ENCODE peak calls at places on chromosomes 2 and 18, in six cellular contexts. One of them, this sample, is unnamed. For H3K27me3, the result is how much of the 10 kb centered on the place peaks cover.

GRCh38 chr2:199704358-199705238 is 146.4 kb downstream of the FTCDNL1 start:
- DNase-seq in right lobe of liver: peak
- DNase-seq in lower lobe of right lung: no peak
- DNase-seq in uterus: no peak
- DNase-seq in AG04450: no peak
- DNase-seq in cardiac muscle cell: peak
- DNase-seq in this sample: no peak

GRCh38 chr18:21330122-21330701 is 88.2 kb downstream of the GREB1L start:
- DNase-seq in right lobe of liver: peak
- DNase-seq in lower lobe of right lung: no peak
- DNase-seq in uterus: no peak
- DNase-seq in AG04450: no peak
- DNase-seq in cardiac muscle cell: peak
- DNase-seq in this sample: no peak

GRCh38 chr2:140136366-140136765 is 1356.2 kb upstream of the NXPH2 start:
- DNase-seq in right lobe of liver: no peak
- DNase-seq in lower lobe of right lung: no peak
- DNase-seq in uterus: no peak
- DNase-seq in AG04450: no peak
- DNase-seq in cardiac muscle cell: no peak
- DNase-seq in this sample: no peak

GRCh38 chr2:178521304-178522150 is 41.3 kb downstream of the PLEKHA3 start:
- DNase-seq in right lobe of liver: no peak
- DNase-seq in lower lobe of right lung: no peak
- DNase-seq in uterus: no peak
- DNase-seq in AG04450: no peak
- DNase-seq in cardiac muscle cell: no peak
- DNase-seq in this sample: no peak

GRCh38 chr2:170953976-170954375 is 24.9 kb downstream of the GORASP2 start:
- DNase-seq in right lobe of liver: no peak
- DNase-seq in lower lobe of right lung: no peak
- DNase-seq in uterus: no peak
- DNase-seq in AG04450: no peak
- DNase-seq in cardiac muscle cell: no peak
- DNase-seq in this sample: no peak

GRCh38 chr2:151258121-151258520 is 3.5 kb downstream of the RBM43 start:
- DNase-seq in right lobe of liver: no peak
- DNase-seq in lower lobe of right lung: no peak
- DNase-seq in uterus: no peak
- DNase-seq in AG04450: peak
- DNase-seq in cardiac muscle cell: peak
- DNase-seq in this sample: no peak

GRCh38 chr2:157480182-157480961 is 36.5 kb upstream of the CYTIP start:
- DNase-seq in right lobe of liver: peak
- DNase-seq in lower lobe of right lung: peak
- DNase-seq in uterus: no peak
- DNase-seq in AG04450: no peak
- DNase-seq in cardiac muscle cell: peak
- DNase-seq in this sample: no peak

GRCh38 chr2:213216461-213216860 is 65.0 kb upstream of the IKZF2 start:
- DNase-seq in right lobe of liver: no peak
- DNase-seq in lower lobe of right lung: no peak
- DNase-seq in uterus: no peak
- DNase-seq in AG04450: no peak
- DNase-seq in cardiac muscle cell: peak
- DNase-seq in this sample: no peak

GRCh38 chr2:105747254-105747909 is 2.7 kb downstream of the NCK2 start:
- DNase-seq in right lobe of liver: no peak
- DNase-seq in lower lobe of right lung: no peak
- DNase-seq in uterus: no peak
- DNase-seq in AG04450: no peak
- DNase-seq in cardiac muscle cell: no peak
- DNase-seq in this sample: no peak

GRCh38 chr2:120741514-120742448 is 6.1 kb downstream of the GLI2 start:
- DNase-seq in right lobe of liver: no peak
- DNase-seq in lower lobe of right lung: no peak
- DNase-seq in uterus: no peak
- DNase-seq in AG04450: no peak
- DNase-seq in cardiac muscle cell: peak
- DNase-seq in this sample: no peak

GRCh38 chr2:30666307-30666874 is 140.9 kb downstream of the CAPN13 start:
- DNase-seq in right lobe of liver: no peak
- DNase-seq in lower lobe of right lung: no peak
- DNase-seq in uterus: peak
- DNase-seq in AG04450: peak
- DNase-seq in cardiac muscle cell: peak
- DNase-seq in this sample: no peak

GRCh38 chr2:85524567-85524923 is 14.4 kb upstream of the MAT2A start:
- DNase-seq in right lobe of liver: no peak
- DNase-seq in lower lobe of right lung: no peak
- DNase-seq in uterus: no peak
- DNase-seq in AG04450: no peak
- DNase-seq in cardiac muscle cell: no peak
- DNase-seq in this sample: no peak

GRCh38 chr18:55732227-55733106 is 144.5 kb upstream of the TCF4 start:
- DNase-seq in right lobe of liver: no peak
- DNase-seq in lower lobe of right lung: no peak
- DNase-seq in uterus: no peak
- DNase-seq in AG04450: no peak
- DNase-seq in cardiac muscle cell: peak
- DNase-seq in this sample: no peak

GRCh38 chr2:208466133-208466919 is 59.7 kb downstream of the PTH2R start:
- DNase-seq in right lobe of liver: no peak
- DNase-seq in lower lobe of right lung: no peak
- DNase-seq in uterus: no peak
- DNase-seq in AG04450: no peak
- DNase-seq in cardiac muscle cell: peak
- DNase-seq in this sample: no peak

GRCh38 chr2:202909394-202910192 is 1.9 kb downstream of the WDR12 start:
- DNase-seq in right lobe of liver: no peak
- DNase-seq in lower lobe of right lung: no peak
- DNase-seq in uterus: no peak
- DNase-seq in AG04450: no peak
- DNase-seq in cardiac muscle cell: peak
- DNase-seq in this sample: no peak

GRCh38 chr2:226832076-226832475 is 3.8 kb upstream of the RHBDD1 start:
- DNase-seq in right lobe of liver: no peak
- DNase-seq in lower lobe of right lung: no peak
- DNase-seq in uterus: no peak
- DNase-seq in AG04450: no peak
- DNase-seq in cardiac muscle cell: no peak
- DNase-seq in this sample: no peak

DNA sequence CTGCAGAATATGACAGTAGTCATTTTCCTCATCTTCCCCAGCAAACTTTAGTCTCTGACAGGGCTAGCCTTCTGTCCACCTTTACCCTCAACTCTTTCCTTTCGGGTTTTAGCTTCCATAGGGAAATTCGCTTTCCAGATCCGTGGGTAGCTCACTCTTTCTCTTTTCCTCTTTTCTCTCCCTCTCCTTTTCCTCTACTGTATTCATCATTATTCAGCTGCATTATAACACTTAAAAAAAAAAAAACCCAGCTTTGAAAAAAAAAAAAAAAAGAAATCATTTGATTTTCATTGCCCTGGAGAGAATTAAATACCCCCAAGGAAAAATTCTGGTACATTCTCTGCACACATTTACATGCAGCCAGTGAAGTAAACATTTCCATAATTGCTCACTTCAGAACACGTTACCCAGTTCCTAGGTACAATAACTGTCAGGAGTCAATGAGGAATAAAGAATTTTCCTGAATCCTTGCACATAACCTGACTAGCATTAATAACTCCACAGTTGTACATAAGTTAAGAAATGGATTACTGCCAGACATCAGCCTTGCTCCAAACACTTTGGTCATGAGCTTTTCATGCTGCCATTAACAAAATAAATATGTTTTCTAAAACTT is 63.5 kb downstream of the ZNF521 start:
- DNase-seq in right lobe of liver: no peak
- DNase-seq in lower lobe of right lung: no peak
- DNase-seq in uterus: no peak
- DNase-seq in AG04450: no peak
- DNase-seq in cardiac muscle cell: no peak
- DNase-seq in this sample: no peak
- H3K4me3 ChIP-seq in right lobe of liver: no peak
- H3K4me3 ChIP-seq in lower lobe of right lung: no peak
- H3K4me3 ChIP-seq in uterus: no peak
- H3K4me3 ChIP-seq in AG04450: no peak
- H3K4me3 ChIP-seq in cardiac muscle cell: no peak
- H3K4me3 ChIP-seq in this sample: no peak

GRCh38 chr2:218998414-218999002 is 5.3 kb upstream of the CRYBA2 start:
- DNase-seq in right lobe of liver: no peak
- DNase-seq in lower lobe of right lung: no peak
- DNase-seq in uterus: no peak
- DNase-seq in AG04450: no peak
- DNase-seq in cardiac muscle cell: no peak
- DNase-seq in this sample: no peak
- H3K27me3 ChIP-seq in right lobe of liver: under half
- H3K27me3 ChIP-seq in lower lobe of right lung: half or more
- H3K27me3 ChIP-seq in uterus: half or more
- H3K27me3 ChIP-seq in AG04450: half or more
- H3K27me3 ChIP-seq in cardiac muscle cell: half or more
- H3K27me3 ChIP-seq in this sample: half or more

GRCh38 chr2:160329196-160329595 is 129.1 kb upstream of the ITGB6 start:
- DNase-seq in right lobe of liver: no peak
- DNase-seq in lower lobe of right lung: no peak
- DNase-seq in uterus: no peak
- DNase-seq in AG04450: no peak
- DNase-seq in cardiac muscle cell: no peak
- DNase-seq in this sample: no peak
- H3K4me3 ChIP-seq in right lobe of liver: no peak
- H3K4me3 ChIP-seq in lower lobe of right lung: no peak
- H3K4me3 ChIP-seq in uterus: no peak
- H3K4me3 ChIP-seq in AG04450: no peak
- H3K4me3 ChIP-seq in cardiac muscle cell: no peak
- H3K4me3 ChIP-seq in this sample: no peak

GRCh38 chr18:6558770-6559169 is 144.1 kb upstream of the L3MBTL4 start:
- DNase-seq in right lobe of liver: no peak
- DNase-seq in lower lobe of right lung: no peak
- DNase-seq in uterus: no peak
- DNase-seq in AG04450: no peak
- DNase-seq in cardiac muscle cell: no peak
- DNase-seq in this sample: no peak

GRCh38 chr18:6557470-6558245 is 142.9 kb upstream of the L3MBTL4 start:
- DNase-seq in right lobe of liver: no peak
- DNase-seq in lower lobe of right lung: no peak
- DNase-seq in uterus: no peak
- DNase-seq in AG04450: no peak
- DNase-seq in cardiac muscle cell: no peak
- DNase-seq in this sample: no peak

GRCh38 chr18:6561029-6561861 is 146.5 kb upstream of the L3MBTL4 start:
- DNase-seq in right lobe of liver: peak
- DNase-seq in lower lobe of right lung: peak
- DNase-seq in uterus: peak
- DNase-seq in AG04450: peak
- DNase-seq in cardiac muscle cell: peak
- DNase-seq in this sample: no peak

GRCh38 chr18:6565336-6566081 is 150.8 kb upstream of the L3MBTL4 start:
- DNase-seq in right lobe of liver: no peak
- DNase-seq in lower lobe of right lung: no peak
- DNase-seq in uterus: no peak
- DNase-seq in AG04450: no peak
- DNase-seq in cardiac muscle cell: no peak
- DNase-seq in this sample: no peak

GRCh38 chr18:6561893-6562292 is 147.2 kb upstream of the L3MBTL4 start:
- DNase-seq in right lobe of liver: no peak
- DNase-seq in lower lobe of right lung: peak
- DNase-seq in uterus: no peak
- DNase-seq in AG04450: no peak
- DNase-seq in cardiac muscle cell: no peak
- DNase-seq in this sample: no peak
- H3K27me3 ChIP-seq in right lobe of liver: under half
- H3K27me3 ChIP-seq in lower lobe of right lung: under half
- H3K27me3 ChIP-seq in uterus: under half
- H3K27me3 ChIP-seq in AG04450: under half
- H3K27me3 ChIP-seq in cardiac muscle cell: under half
- H3K27me3 ChIP-seq in this sample: under half

GRCh38 chr2:238461051-238461450 is 34.3 kb downstream of the ASB1 start:
- DNase-seq in right lobe of liver: no peak
- DNase-seq in lower lobe of right lung: no peak
- DNase-seq in uterus: no peak
- DNase-seq in AG04450: no peak
- DNase-seq in cardiac muscle cell: no peak
- DNase-seq in this sample: no peak

GRCh38 chr2:238458641-238459040 is 31.9 kb downstream of the ASB1 start:
- DNase-seq in right lobe of liver: no peak
- DNase-seq in lower lobe of right lung: no peak
- DNase-seq in uterus: no peak
- DNase-seq in AG04450: no peak
- DNase-seq in cardiac muscle cell: peak
- DNase-seq in this sample: no peak

GRCh38 chr2:238456966-238457926 is 30.5 kb downstream of the ASB1 start:
- DNase-seq in right lobe of liver: no peak
- DNase-seq in lower lobe of right lung: no peak
- DNase-seq in uterus: no peak
- DNase-seq in AG04450: no peak
- DNase-seq in cardiac muscle cell: peak
- DNase-seq in this sample: no peak

GRCh38 chr2:238457927-238458324 is 31.2 kb downstream of the ASB1 start:
- DNase-seq in right lobe of liver: no peak
- DNase-seq in lower lobe of right lung: no peak
- DNase-seq in uterus: no peak
- DNase-seq in AG04450: no peak
- DNase-seq in cardiac muscle cell: no peak
- DNase-seq in this sample: no peak

DNA sequence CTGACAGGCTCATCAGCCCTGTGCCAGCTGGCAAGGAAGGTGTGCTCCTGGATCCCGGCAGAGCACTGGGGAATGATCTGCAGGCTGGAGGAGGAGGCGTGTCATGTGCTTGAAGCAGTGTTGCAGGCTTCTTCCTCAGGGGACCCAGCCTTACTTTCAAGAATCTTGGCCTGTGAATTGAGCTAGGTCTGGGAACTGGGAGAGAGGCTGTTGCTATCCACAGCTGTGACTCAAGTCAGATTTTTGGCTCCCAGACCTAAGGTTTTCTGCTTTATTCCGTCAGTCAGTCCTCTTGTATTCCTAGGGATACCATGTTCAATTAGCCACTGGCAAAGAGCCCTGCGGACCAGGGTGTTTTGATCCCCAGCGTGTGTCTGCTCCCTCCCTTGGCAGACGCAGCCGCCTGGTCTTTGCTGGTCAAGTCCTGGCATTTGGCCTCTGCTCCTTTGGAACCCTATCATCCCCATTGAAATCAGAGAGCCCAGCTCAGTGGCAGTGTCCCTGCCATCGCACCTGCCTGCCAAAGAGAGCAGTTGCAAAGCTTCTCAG is 32.4 kb downstream of the ASB1 start:
- DNase-seq in right lobe of liver: no peak
- DNase-seq in lower lobe of right lung: no peak
- DNase-seq in uterus: peak
- DNase-seq in AG04450: no peak
- DNase-seq in cardiac muscle cell: peak
- DNase-seq in this sample: no peak
- H3K4me3 ChIP-seq in right lobe of liver: no peak
- H3K4me3 ChIP-seq in lower lobe of right lung: no peak
- H3K4me3 ChIP-seq in uterus: no peak
- H3K4me3 ChIP-seq in AG04450: no peak
- H3K4me3 ChIP-seq in cardiac muscle cell: no peak
- H3K4me3 ChIP-seq in this sample: no peak

GRCh38 chr2:231662811-231663457 is 45.4 kb upstream of the PTMA start:
- DNase-seq in right lobe of liver: no peak
- DNase-seq in lower lobe of right lung: peak
- DNase-seq in uterus: no peak
- DNase-seq in AG04450: no peak
- DNase-seq in cardiac muscle cell: no peak
- DNase-seq in this sample: no peak
- H3K27me3 ChIP-seq in right lobe of liver: under half
- H3K27me3 ChIP-seq in lower lobe of right lung: under half
- H3K27me3 ChIP-seq in uterus: under half
- H3K27me3 ChIP-seq in AG04450: under half
- H3K27me3 ChIP-seq in cardiac muscle cell: under half
- H3K27me3 ChIP-seq in this sample: under half

GRCh38 chr2:11385847-11386246 is 41.4 kb upstream of the ROCK2 start:
- DNase-seq in right lobe of liver: no peak
- DNase-seq in lower lobe of right lung: no peak
- DNase-seq in uterus: no peak
- DNase-seq in AG04450: no peak
- DNase-seq in cardiac muscle cell: no peak
- DNase-seq in this sample: no peak
- H3K4me3 ChIP-seq in right lobe of liver: no peak
- H3K4me3 ChIP-seq in lower lobe of right lung: no peak
- H3K4me3 ChIP-seq in uterus: no peak
- H3K4me3 ChIP-seq in AG04450: no peak
- H3K4me3 ChIP-seq in cardiac muscle cell: no peak
- H3K4me3 ChIP-seq in this sample: no peak